ENCODE peak calls at places on chromosomes 12 and 14, in ten cellular contexts. B is choroid plexus epithelial cell; S is iris pigment epithelial cell; N is GM03348; A is SK-MEL-5; H is HEK293T; X is GM13976; R is CD8-positive, alpha-beta T cell; O is Calu3; W is WERI-Rb-1. D is an unnamed sample.

GRCh38 chr12:119817944-119818343 is 59.2 kb downstream of the CIT start:
- DNase-seq in B (no peak), S (no peak), N (no peak), A (no peak), H (no peak), X (no peak), R (no peak), O (no peak), W (no peak), D (no peak)

GRCh38 chr12:92080390-92081285 is 65.0 kb downstream of the BTG1 start:
- DNase-seq in B (peak), S (peak), N (peak), A (peak), H (peak), X (no peak), R (no peak), O (peak), W (no peak), D (peak)

GRCh38 chr12:10595881-10596280 is 17.5 kb downstream of the MAGOHB start:
- DNase-seq in B (no peak), S (no peak), N (no peak), A (no peak), H (no peak), X (no peak), R (no peak), O (no peak), W (no peak), D (no peak)

GRCh38 chr14:70359076-70359424 is 433 bp downstream of the COX16 start:
- DNase-seq in B (no peak), S (no peak), N (no peak), A (no peak), H (no peak), X (no peak), R (no peak), O (no peak), W (no peak), D (no peak)

GRCh38 chr14:52117433-52117832 is 48.6 kb upstream of the NID2 start:
- DNase-seq in B (peak), S (peak), N (peak), A (no peak), H (no peak), X (no peak), R (no peak), O (no peak), W (no peak), D (peak)

GRCh38 chr12:71636704-71637115 is 26.9 kb downstream of the ZFC3H1 start:
- DNase-seq in B (peak), S (peak), N (peak), A (peak), H (peak), X (peak), R (no peak), O (peak), W (no peak), D (peak)

GRCh38 chr14:72594099-72594901 is 299.6 kb downstream of the DPF3 start:
- DNase-seq in B (no peak), S (no peak), N (no peak), A (no peak), H (no peak), X (peak), R (no peak), O (no peak), W (no peak), D (no peak)

GRCh38 chr12:71385155-71385554 is 54.4 kb upstream of the LGR5 start:
- DNase-seq in B (no peak), S (no peak), N (no peak), A (no peak), H (no peak), X (no peak), R (no peak), O (no peak), W (no peak), D (no peak)

GRCh38 chr14:65461730-65462129 is 49.2 kb downstream of the FUT8 start:
- DNase-seq in B (no peak), S (peak), N (peak), A (no peak), H (no peak), X (no peak), R (no peak), O (no peak), W (no peak), D (peak)

GRCh38 chr12:120078868-120079267 is 37.7 kb downstream of the RAB35 start:
- DNase-seq in B (no peak), S (no peak), N (no peak), A (no peak), H (no peak), X (no peak), R (no peak), O (no peak), W (no peak), D (no peak)

GRCh38 chr14:102592969-102593840 is 756 bp downstream of the RCOR1 start:
- DNase-seq in B (peak), S (peak), N (peak), A (peak), H (peak), X (peak), R (peak), O (peak), W (peak), D (peak)

GRCh38 chr14:41167040-41167439 is 439.6 kb upstream of the LRFN5 start:
- DNase-seq in B (no peak), S (no peak), N (no peak), A (no peak), H (no peak), X (no peak), R (no peak), O (no peak), W (no peak), D (no peak)

GRCh38 chr14:92726135-92726932 is 22.1 kb downstream of the LGMN start:
- DNase-seq in B (peak), S (peak), N (peak), A (peak), H (no peak), X (no peak), R (peak), O (peak), W (no peak), D (peak)

GRCh38 chr12:66603458-66603857 is 75.4 kb downstream of the GRIP1 start:
- DNase-seq in B (no peak), S (no peak), N (no peak), A (no peak), H (no peak), X (no peak), R (no peak), O (peak), W (no peak), D (no peak)

GRCh38 chr14:96894966-96895365 is 97.8 kb downstream of the VRK1 start:
- DNase-seq in B (peak), S (peak), N (no peak), A (no peak), H (no peak), X (no peak), R (no peak), O (no peak), W (no peak), D (peak)

GRCh38 chr12:3145036-3145435 is 67.9 kb downstream of the TSPAN9 start:
- DNase-seq in B (no peak), S (no peak), N (no peak), A (no peak), H (no peak), X (no peak), R (no peak), O (no peak), W (no peak), D (no peak)

GRCh38 chr12:113461666-113462065 is 10.0 kb downstream of the LHX5 start:
- DNase-seq in B (peak), S (no peak), N (no peak), A (peak), H (peak), X (peak), R (no peak), O (no peak), W (peak), D (peak)

GRCh38 chr12:85468356-85469157 is 188.5 kb downstream of the ALX1 start:
- DNase-seq in B (peak), S (peak), N (peak), A (peak), H (peak), X (peak), R (no peak), O (peak), W (peak), D (peak)

GRCh38 chr12:29145372-29146170 is 3.5 kb upstream of the FAR2 start:
- DNase-seq in B (no peak), S (no peak), N (no peak), A (no peak), H (no peak), X (no peak), R (no peak), O (no peak), W (no peak), D (no peak)

GRCh38 chr14:64478634-64479250 is 13.4 kb downstream of the AKAP5 start:
- DNase-seq in B (peak), S (peak), N (peak), A (peak), H (no peak), X (peak), R (no peak), O (peak), W (no peak), D (peak)

GRCh38 chr14:69337984-69338383 is 60.1 kb downstream of the ERH start:
- DNase-seq in B (no peak), S (no peak), N (no peak), A (no peak), H (no peak), X (no peak), R (no peak), O (no peak), W (no peak), D (no peak)

GRCh38 chr12:2853626-2854025 is 3.2 kb downstream of the TEX52 start:
- DNase-seq in B (peak), S (peak), N (peak), A (peak), H (peak), X (peak), R (no peak), O (no peak), W (peak), D (peak)

GRCh38 chr14:54253195-54253947 is 143.4 kb upstream of the CDKN3 start:
- DNase-seq in B (peak), S (peak), N (peak), A (no peak), H (no peak), X (peak), R (no peak), O (peak), W (no peak), D (peak)

GRCh38 chr12:51238037-51238509 is 553 bp upstream of the DAZAP2 start:
- DNase-seq in B (peak), S (no peak), N (no peak), A (no peak), H (no peak), X (no peak), R (no peak), O (no peak), W (no peak), D (no peak)

GRCh38 chr12:18139989-18140596 is 50.1 kb upstream of the RERGL start:
- DNase-seq in B (peak), S (peak), N (peak), A (peak), H (peak), X (no peak), R (no peak), O (no peak), W (no peak), D (peak)

GRCh38 chr14:91886961-91887360 is 19.6 kb upstream of the TC2N start:
- DNase-seq in B (no peak), S (no peak), N (no peak), A (no peak), H (no peak), X (no peak), R (no peak), O (no peak), W (no peak), D (no peak)

GRCh38 chr12:107351109-107351508 is 257.8 kb upstream of the CRY1 start:
- DNase-seq in B (no peak), S (no peak), N (no peak), A (no peak), H (no peak), X (no peak), R (no peak), O (peak), W (no peak), D (no peak)

GRCh38 chr14:102390064-102390463 is 27.3 kb downstream of the TECPR2 start:
- DNase-seq in B (peak), S (peak), N (peak), A (peak), H (no peak), X (no peak), R (no peak), O (peak), W (no peak), D (peak)

GRCh38 chr12:130031041-130031440 is 127.2 kb upstream of the TMEM132D start:
- DNase-seq in B (no peak), S (no peak), N (no peak), A (no peak), H (no peak), X (no peak), R (no peak), O (no peak), W (no peak), D (no peak)

GRCh38 chr12:58818546-58818945 is 101.8 kb downstream of the LRIG3 start:
- DNase-seq in B (peak), S (peak), N (no peak), A (no peak), H (no peak), X (no peak), R (no peak), O (no peak), W (no peak), D (peak)